ENCODE peak calls at places on chromosome 13, in seven cellular contexts. V is ascending aorta, C is tibial artery, L is foreskin fibroblast, H is heart right ventricle, B is epithelial cell of esophagus, G is hepatocyte. F is an unnamed sample.

GRCh38 chr13:21297452-21297851 is 121.0 kb downstream of the MRPL57 start:
- DNase-seq in V (no peak), C (no peak), L (no peak), H (no peak), B (peak; percentile 5), G (no peak), F (no peak)

GRCh38 chr13:97076898-97077297 is 82.6 kb upstream of the OXGR1 start:
- DNase-seq in V (no peak), C (peak; percentile 37), L (peak; percentile 34), H (no peak), B (peak; percentile 10), G (peak; percentile 29), F (no peak)

GRCh38 chr13:86193281-86193680 is 394.1 kb upstream of the SLITRK6 start:
- DNase-seq in V (no peak), C (no peak), L (no peak), H (no peak), B (peak; percentile 28), G (peak; percentile 17), F (no peak)

GRCh38 chr13:102814025-102814607 is 15.2 kb downstream of the BIVM start:
- DNase-seq in V (no peak), C (no peak), L (no peak), H (no peak), B (no peak), G (no peak), F (no peak)

GRCh38 chr13:100442095-100442832 is 146.3 kb downstream of the GGACT start:
- DNase-seq in V (no peak), C (no peak), L (no peak), H (no peak), B (no peak), G (no peak), F (no peak)

GRCh38 chr13:33471182-33471581 is 185.6 kb upstream of the STARD13 start:
- DNase-seq in V (no peak), C (no peak), L (no peak), H (no peak), B (peak; percentile 73), G (no peak), F (peak; percentile 15)

GRCh38 chr13:38872693-38873092 is 117.9 kb downstream of the STOML3 start:
- DNase-seq in V (no peak), C (no peak), L (no peak), H (peak; percentile 12), B (peak; percentile 65), G (peak; percentile 69), F (peak; percentile 11)

GRCh38 chr13:32316476-32316875 is 1.2 kb downstream of the BRCA2 start:
- DNase-seq in V (no peak), C (no peak), L (no peak), H (no peak), B (no peak), G (no peak), F (no peak)

GRCh38 chr13:41916173-41916954 is 44.5 kb downstream of the VWA8 start:
- DNase-seq in V (no peak), C (no peak), L (peak; percentile 71), H (no peak), B (peak; percentile 66), G (peak; percentile 33), F (no peak)

GRCh38 chr13:106373989-106374572 is 161.4 kb downstream of the EFNB2 start:
- DNase-seq in V (no peak), C (no peak), L (peak; percentile 48), H (no peak), B (peak; percentile 30), G (peak; percentile 40), F (no peak)

GRCh38 chr13:47826481-47826880 is 174.6 kb downstream of the SUCLA2 start:
- DNase-seq in V (no peak), C (no peak), L (no peak), H (no peak), B (no peak), G (peak; percentile 59), F (no peak)

GRCh38 chr13:95083758-95084157 is 217.5 kb downstream of the ABCC4 start:
- DNase-seq in V (no peak), C (no peak), L (peak; percentile 88), H (no peak), B (peak; percentile 88), G (no peak), F (peak; percentile 16)

GRCh38 chr13:92827503-92827902 is 399.1 kb upstream of the GPC6 start:
- DNase-seq in V (no peak), C (no peak), L (no peak), H (no peak), B (peak; percentile 68), G (no peak), F (no peak)

GRCh38 chr13:55893541-55893940 is 1247.2 kb upstream of the PRR20A start:
- DNase-seq in V (no peak), C (no peak), L (no peak), H (no peak), B (no peak), G (no peak), F (no peak)

GRCh38 chr13:27036236-27036981 is 135.2 kb downstream of the USP12 start:
- DNase-seq in V (peak; percentile 1), C (no peak), L (no peak), H (no peak), B (no peak), G (no peak), F (no peak)

GRCh38 chr13:29886446-29886845 is 36.0 kb upstream of the UBL3 start:
- DNase-seq in V (no peak), C (no peak), L (no peak), H (no peak), B (no peak), G (no peak), F (no peak)

GRCh38 chr13:83753912-83754624 is 128.2 kb downstream of the SLITRK1 start:
- DNase-seq in V (no peak), C (no peak), L (peak; percentile 3), H (no peak), B (peak; percentile 89), G (no peak), F (peak; percentile 21)

GRCh38 chr13:30341815-30342570 is 34.6 kb upstream of the KATNAL1 start:
- DNase-seq in V (peak; percentile 94), C (peak; percentile 91), L (peak; percentile 94), H (peak; percentile 81), B (peak; percentile 95), G (peak; percentile 75), F (peak; percentile 94)

GRCh38 chr13:105847532-105848295 is 687.7 kb downstream of the EFNB2 start:
- DNase-seq in V (no peak), C (no peak), L (no peak), H (no peak), B (peak; percentile 26), G (peak; percentile 14), F (peak; percentile 2)

GRCh38 chr13:100461309-100462035 is 127.1 kb downstream of the GGACT start:
- DNase-seq in V (no peak), C (no peak), L (no peak), H (no peak), B (peak; percentile 6), G (no peak), F (no peak)

GRCh38 chr13:90403330-90404082 is 944.0 kb upstream of the MIR17HG start:
- DNase-seq in V (no peak), C (no peak), L (no peak), H (no peak), B (no peak), G (no peak), F (no peak)

GRCh38 chr13:23701646-23702045 is 131.4 kb downstream of the TNFRSF19 start:
- DNase-seq in V (peak; percentile 81), C (peak; percentile 93), L (peak; percentile 59), H (peak; percentile 79), B (no peak), G (no peak), F (peak; percentile 78)

GRCh38 chr13:57123660-57124059 is 17.1 kb upstream of the PRR20A start:
- DNase-seq in V (peak; percentile 81), C (peak; percentile 55), L (no peak), H (no peak), B (no peak), G (no peak), F (peak; percentile 64)

GRCh38 chr13:83312194-83312593 is 570.1 kb downstream of the SLITRK1 start:
- DNase-seq in V (no peak), C (no peak), L (no peak), H (no peak), B (peak; percentile 22), G (no peak), F (no peak)

GRCh38 chr13:72890546-72890945 is 108.6 kb downstream of the PIBF1 start:
- DNase-seq in V (no peak), C (no peak), L (no peak), H (no peak), B (peak; percentile 58), G (no peak), F (no peak)

GRCh38 chr13:105008606-105009005 is 1526.9 kb downstream of the EFNB2 start:
- DNase-seq in V (no peak), C (no peak), L (no peak), H (no peak), B (no peak), G (no peak), F (no peak)

GRCh38 chr13:77325371-77325941 is 1.4 kb downstream of the MYCBP2 start:
- DNase-seq in V (no peak), C (no peak), L (no peak), H (no peak), B (peak; percentile 88), G (no peak), F (no peak)

GRCh38 chr13:91375119-91375729 is 23.2 kb upstream of the GPC5 start:
- DNase-seq in V (no peak), C (no peak), L (no peak), H (no peak), B (peak; percentile 15), G (no peak), F (no peak)

GRCh38 chr13:63345835-63346234 is 1930.2 kb upstream of the PCDH20 start:
- DNase-seq in V (no peak), C (no peak), L (no peak), H (no peak), B (no peak), G (no peak), F (no peak)

GRCh38 chr13:63344711-63345110 is 1929.1 kb upstream of the PCDH20 start:
- DNase-seq in V (no peak), C (no peak), L (no peak), H (no peak), B (no peak), G (no peak), F (no peak)
- H3K4me3 ChIP-seq in V (no peak overlapping the region), C (no peak overlapping the region), L (no peak overlapping the region), H (no peak overlapping the region), B (no peak overlapping the region), G (no peak overlapping the region), F (no peak overlapping the region)

DNA sequence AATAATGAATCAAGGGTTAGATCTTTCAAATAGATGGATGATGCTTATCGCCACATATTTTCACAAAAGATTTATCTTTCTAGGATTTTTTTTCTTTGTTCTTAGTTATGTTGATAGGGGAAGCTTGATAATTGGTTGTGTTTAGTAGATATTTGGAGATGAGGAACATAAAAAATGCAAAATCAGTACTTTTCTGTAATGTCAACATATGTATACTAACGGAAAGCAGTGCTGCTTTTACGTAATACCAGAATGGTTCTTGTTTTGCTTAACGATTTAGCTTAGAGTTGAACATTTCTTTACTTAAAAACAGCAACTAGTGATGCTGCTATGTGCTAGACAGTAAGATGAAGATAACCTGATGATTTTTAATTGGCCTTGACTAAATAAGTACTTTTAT is 3.0 kb downstream of the ZMYM2 start:
- DNase-seq in V (no peak), C (no peak), L (no peak), H (no peak), B (no peak), G (no peak), F (no peak)
- H3K4me3 ChIP-seq in V (no peak overlapping the region), C (no peak overlapping the region), L (no peak overlapping the region), H (no peak overlapping the region), B (peak overlapping the region; percentile 91), G (peak overlapping the region; percentile 8), F (no peak overlapping the region)

GRCh38 chr13:71030789-71031188 is 836.2 kb downstream of the DACH1 start:
- DNase-seq in V (no peak), C (no peak), L (no peak), H (no peak), B (no peak), G (peak; percentile 33), F (no peak)
- H3K4me3 ChIP-seq in V (no peak overlapping the region), C (no peak overlapping the region), L (no peak overlapping the region), H (no peak overlapping the region), B (no peak overlapping the region), G (no peak overlapping the region), F (no peak overlapping the region)

GRCh38 chr13:114118763-114119123 is 13.7 kb downstream of the RASA3 start:
- DNase-seq in V (no peak), C (no peak), L (no peak), H (no peak), B (no peak), G (peak; percentile 70), F (peak; percentile 53)
- H3K4me3 ChIP-seq in V (peak overlapping the region; percentile 30), C (peak overlapping the region; percentile 46), L (peak overlapping the region; percentile 6), H (peak overlapping the region; percentile 25), B (no peak overlapping the region), G (no peak overlapping the region), F (peak overlapping the region; percentile 28)